ENCODE peak calls at places on chromosomes 16 and 17, in eight cellular contexts. I, L, X, Y, M, P, S and O are unnamed samples.

GRCh38 chr17:57810740-57811632 is 38.9 kb downstream of the MRPS23 start:
- DNase-seq in I (peak), L (peak), X (no peak), Y (no peak), M (no peak), P (no peak), S (no peak), O (no peak)

GRCh38 chr16:57303910-57304168 is 19.4 kb upstream of the PLLP start:
- DNase-seq in I (no peak), L (no peak), X (no peak), Y (no peak), M (no peak), P (no peak), S (no peak), O (no peak)

GRCh38 chr17:37605081-37605480 is 4.1 kb downstream of the SYNRG start:
- DNase-seq in I (no peak), L (no peak), X (no peak), Y (no peak), M (no peak), P (no peak), S (no peak), O (no peak)

GRCh38 chr16:82583415-82583814 is 43.4 kb upstream of the CDH13 start:
- DNase-seq in I (peak), L (no peak), X (no peak), Y (no peak), M (no peak), P (no peak), S (no peak), O (no peak)

GRCh38 chr17:77727216-77727615 is 231.3 kb upstream of the TNRC6C start:
- DNase-seq in I (no peak), L (peak), X (peak), Y (no peak), M (no peak), P (no peak), S (no peak), O (peak)

GRCh38 chr16:1781254-1781653 is 1.1 kb downstream of the SPSB3 start:
- DNase-seq in I (no peak), L (no peak), X (no peak), Y (no peak), M (no peak), P (no peak), S (no peak), O (no peak)

GRCh38 chr17:73201215-73202069 is 8.6 kb downstream of the COG1 start:
- DNase-seq in I (no peak), L (no peak), X (no peak), Y (no peak), M (no peak), P (no peak), S (no peak), O (no peak)

GRCh38 chr16:87014112-87014511 is 303.1 kb downstream of the C16orf95 start:
- DNase-seq in I (no peak), L (no peak), X (no peak), Y (no peak), M (no peak), P (no peak), S (no peak), O (no peak)

GRCh38 chr17:42251115-42251514 is 25.1 kb downstream of the STAT5B start:
- DNase-seq in I (no peak), L (no peak), X (no peak), Y (no peak), M (no peak), P (peak), S (no peak), O (no peak)

GRCh38 chr16:53091508-53092211 is 36.9 kb downstream of the CHD9 start:
- DNase-seq in I (peak), L (peak), X (no peak), Y (no peak), M (peak), P (no peak), S (no peak), O (no peak)